ENCODE peak calls at places on chromosomes 11 and 22, in seven cellular contexts. One of them, this sample, is unnamed.

GRCh38 chr22:21761086-21761485 is 25.5 kb upstream of the YPEL1 start:
- DNase-seq in fibroblast of lung: peak; percentile 59
- DNase-seq in neural crest cell: no peak
- DNase-seq in activated CD8-positive, alpha-beta T cell treated with anti-CD3 and anti-CD28 coated beads for 36 hours: peak; percentile 50
- DNase-seq in GM10248: no peak
- DNase-seq in brain microvascular endothelial cell: no peak
- DNase-seq in AG10803: no peak
- DNase-seq in this sample: no peak

GRCh38 chr11:36693139-36693845 is 95.3 kb upstream of the RAG2 start:
- DNase-seq in fibroblast of lung: no peak
- DNase-seq in neural crest cell: no peak
- DNase-seq in activated CD8-positive, alpha-beta T cell treated with anti-CD3 and anti-CD28 coated beads for 36 hours: no peak
- DNase-seq in GM10248: no peak
- DNase-seq in brain microvascular endothelial cell: no peak
- DNase-seq in AG10803: no peak
- DNase-seq in this sample: no peak

GRCh38 chr22:46047841-46048595 is 71.1 kb upstream of the WNT7B start:
- DNase-seq in fibroblast of lung: no peak
- DNase-seq in neural crest cell: no peak
- DNase-seq in activated CD8-positive, alpha-beta T cell treated with anti-CD3 and anti-CD28 coated beads for 36 hours: no peak
- DNase-seq in GM10248: no peak
- DNase-seq in brain microvascular endothelial cell: no peak
- DNase-seq in AG10803: peak; percentile 66
- DNase-seq in this sample: peak; percentile 34

GRCh38 chr11:66617148-66617814 is 851 bp downstream of the RBM14 start:
- DNase-seq in fibroblast of lung: peak; percentile 62
- DNase-seq in neural crest cell: no peak
- DNase-seq in activated CD8-positive, alpha-beta T cell treated with anti-CD3 and anti-CD28 coated beads for 36 hours: peak; percentile 16
- DNase-seq in GM10248: no peak
- DNase-seq in brain microvascular endothelial cell: peak; percentile 40
- DNase-seq in AG10803: peak; percentile 60
- DNase-seq in this sample: no peak

GRCh38 chr11:27933992-27934829 is 173.7 kb downstream of the KIF18A start:
- DNase-seq in fibroblast of lung: peak; percentile 100
- DNase-seq in neural crest cell: no peak
- DNase-seq in activated CD8-positive, alpha-beta T cell treated with anti-CD3 and anti-CD28 coated beads for 36 hours: no peak
- DNase-seq in GM10248: no peak
- DNase-seq in brain microvascular endothelial cell: peak; percentile 91
- DNase-seq in AG10803: peak; percentile 100
- DNase-seq in this sample: peak; percentile 85

GRCh38 chr11:1099519-1100355 is 25.1 kb downstream of the MUC2 start:
- DNase-seq in fibroblast of lung: no peak
- DNase-seq in neural crest cell: no peak
- DNase-seq in activated CD8-positive, alpha-beta T cell treated with anti-CD3 and anti-CD28 coated beads for 36 hours: no peak
- DNase-seq in GM10248: no peak
- DNase-seq in brain microvascular endothelial cell: no peak
- DNase-seq in AG10803: no peak
- DNase-seq in this sample: no peak

GRCh38 chr11:10623797-10624761 is 55.6 kb upstream of the LYVE1 start:
- DNase-seq in fibroblast of lung: no peak
- DNase-seq in neural crest cell: peak; percentile 22
- DNase-seq in activated CD8-positive, alpha-beta T cell treated with anti-CD3 and anti-CD28 coated beads for 36 hours: peak; percentile 27
- DNase-seq in GM10248: peak; percentile 67
- DNase-seq in brain microvascular endothelial cell: no peak
- DNase-seq in AG10803: no peak
- DNase-seq in this sample: no peak

GRCh38 chr11:3158821-3159220 is 6.3 kb downstream of the OSBPL5 start:
- DNase-seq in fibroblast of lung: no peak
- DNase-seq in neural crest cell: no peak
- DNase-seq in activated CD8-positive, alpha-beta T cell treated with anti-CD3 and anti-CD28 coated beads for 36 hours: no peak
- DNase-seq in GM10248: no peak
- DNase-seq in brain microvascular endothelial cell: no peak
- DNase-seq in AG10803: no peak
- DNase-seq in this sample: no peak

GRCh38 chr22:44002324-44002723 is 21.8 kb upstream of the PARVB start:
- DNase-seq in fibroblast of lung: no peak
- DNase-seq in neural crest cell: no peak
- DNase-seq in activated CD8-positive, alpha-beta T cell treated with anti-CD3 and anti-CD28 coated beads for 36 hours: no peak
- DNase-seq in GM10248: no peak
- DNase-seq in brain microvascular endothelial cell: no peak
- DNase-seq in AG10803: no peak
- DNase-seq in this sample: no peak

GRCh38 chr11:34075178-34075820 is 23.8 kb downstream of the CAPRIN1 start:
- DNase-seq in fibroblast of lung: peak; percentile 84
- DNase-seq in neural crest cell: no peak
- DNase-seq in activated CD8-positive, alpha-beta T cell treated with anti-CD3 and anti-CD28 coated beads for 36 hours: no peak
- DNase-seq in GM10248: no peak
- DNase-seq in brain microvascular endothelial cell: peak; percentile 52
- DNase-seq in AG10803: peak; percentile 63
- DNase-seq in this sample: no peak

GRCh38 chr11:48366365-48366764 is at the start of gene OR4C5:
- DNase-seq in fibroblast of lung: no peak
- DNase-seq in neural crest cell: no peak
- DNase-seq in activated CD8-positive, alpha-beta T cell treated with anti-CD3 and anti-CD28 coated beads for 36 hours: no peak
- DNase-seq in GM10248: no peak
- DNase-seq in brain microvascular endothelial cell: no peak
- DNase-seq in AG10803: no peak
- DNase-seq in this sample: no peak

GRCh38 chr11:102983491-102983890 is 28.0 kb upstream of the MMP13 start:
- DNase-seq in fibroblast of lung: no peak
- DNase-seq in neural crest cell: no peak
- DNase-seq in activated CD8-positive, alpha-beta T cell treated with anti-CD3 and anti-CD28 coated beads for 36 hours: no peak
- DNase-seq in GM10248: no peak
- DNase-seq in brain microvascular endothelial cell: no peak
- DNase-seq in AG10803: peak; percentile 62
- DNase-seq in this sample: no peak

GRCh38 chr11:127825185-127825584 is 762.2 kb downstream of the ETS1 start:
- DNase-seq in fibroblast of lung: no peak
- DNase-seq in neural crest cell: no peak
- DNase-seq in activated CD8-positive, alpha-beta T cell treated with anti-CD3 and anti-CD28 coated beads for 36 hours: no peak
- DNase-seq in GM10248: no peak
- DNase-seq in brain microvascular endothelial cell: no peak
- DNase-seq in AG10803: no peak
- DNase-seq in this sample: no peak

GRCh38 chr11:115911656-115912055 is 407.4 kb upstream of the CADM1 start:
- DNase-seq in fibroblast of lung: peak; percentile 8
- DNase-seq in neural crest cell: no peak
- DNase-seq in activated CD8-positive, alpha-beta T cell treated with anti-CD3 and anti-CD28 coated beads for 36 hours: no peak
- DNase-seq in GM10248: no peak
- DNase-seq in brain microvascular endothelial cell: no peak
- DNase-seq in AG10803: no peak
- DNase-seq in this sample: no peak

GRCh38 chr11:58608331-58608730 is 14.1 kb upstream of the CNTF start:
- DNase-seq in fibroblast of lung: no peak
- DNase-seq in neural crest cell: no peak
- DNase-seq in activated CD8-positive, alpha-beta T cell treated with anti-CD3 and anti-CD28 coated beads for 36 hours: no peak
- DNase-seq in GM10248: no peak
- DNase-seq in brain microvascular endothelial cell: no peak
- DNase-seq in AG10803: no peak
- DNase-seq in this sample: no peak

GRCh38 chr22:47210686-47211085 is 448.2 kb downstream of the TBC1D22A start:
- DNase-seq in fibroblast of lung: no peak
- DNase-seq in neural crest cell: no peak
- DNase-seq in activated CD8-positive, alpha-beta T cell treated with anti-CD3 and anti-CD28 coated beads for 36 hours: no peak
- DNase-seq in GM10248: no peak
- DNase-seq in brain microvascular endothelial cell: no peak
- DNase-seq in AG10803: no peak
- DNase-seq in this sample: no peak

GRCh38 chr11:35262735-35263134 is 123.8 kb downstream of the CD44 start:
- DNase-seq in fibroblast of lung: no peak
- DNase-seq in neural crest cell: no peak
- DNase-seq in activated CD8-positive, alpha-beta T cell treated with anti-CD3 and anti-CD28 coated beads for 36 hours: no peak
- DNase-seq in GM10248: no peak
- DNase-seq in brain microvascular endothelial cell: no peak
- DNase-seq in AG10803: no peak
- DNase-seq in this sample: no peak

DNA sequence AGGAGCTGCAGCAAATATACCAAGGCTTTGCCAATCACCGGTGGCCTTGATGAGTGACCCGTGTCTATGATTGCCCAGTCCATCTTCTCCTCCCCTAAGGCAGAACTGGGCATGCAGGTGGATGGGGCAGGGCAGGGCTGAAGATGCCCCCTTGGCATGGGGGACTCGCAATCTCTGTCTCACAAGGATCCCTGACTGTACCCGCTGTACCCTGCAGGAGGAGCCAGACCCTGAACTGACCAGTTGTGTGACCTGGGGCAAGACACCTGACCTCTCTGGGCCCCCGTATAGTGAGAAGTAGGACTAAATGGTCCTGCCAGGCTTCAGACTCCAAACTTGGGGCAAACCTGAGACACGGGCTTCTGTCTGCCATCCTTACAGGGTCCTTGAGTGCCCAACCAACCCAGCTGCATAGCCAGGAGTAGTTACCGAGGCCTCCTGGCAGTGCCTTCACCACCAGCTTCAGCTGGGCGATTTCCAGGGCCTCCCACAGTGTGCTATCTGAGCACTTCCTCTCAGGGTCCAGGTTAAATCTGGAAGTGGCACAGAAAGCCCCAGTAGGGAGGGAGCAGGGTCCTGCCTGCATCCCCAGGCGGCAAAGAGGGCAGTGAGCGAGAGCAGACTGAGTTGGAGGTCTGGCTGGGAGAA is 6.4 kb upstream of the KCNJ11 start:
- DNase-seq in fibroblast of lung: no peak
- DNase-seq in neural crest cell: no peak
- DNase-seq in activated CD8-positive, alpha-beta T cell treated with anti-CD3 and anti-CD28 coated beads for 36 hours: no peak
- DNase-seq in GM10248: peak; percentile 15
- DNase-seq in brain microvascular endothelial cell: no peak
- DNase-seq in AG10803: no peak
- DNase-seq in this sample: no peak
- TF ChIP-seq CTCF in fibroblast of lung: no peak
- TF ChIP-seq CTCF in neural crest cell: no peak
- TF ChIP-seq CTCF in activated CD8-positive, alpha-beta T cell treated with anti-CD3 and anti-CD28 coated beads for 36 hours: no peak
- TF ChIP-seq CTCF in GM10248: no peak
- TF ChIP-seq CTCF in brain microvascular endothelial cell: no peak
- TF ChIP-seq CTCF in AG10803: no peak
- TF ChIP-seq CTCF in this sample: no peak

GRCh38 chr22:49166746-49167145 is 660.9 kb downstream of the BRD1 start:
- DNase-seq in fibroblast of lung: no peak
- DNase-seq in neural crest cell: no peak
- DNase-seq in activated CD8-positive, alpha-beta T cell treated with anti-CD3 and anti-CD28 coated beads for 36 hours: no peak
- DNase-seq in GM10248: no peak
- DNase-seq in brain microvascular endothelial cell: no peak
- DNase-seq in AG10803: no peak
- DNase-seq in this sample: peak; percentile 27

GRCh38 chr22:49169074-49169744 is 658.5 kb downstream of the BRD1 start:
- DNase-seq in fibroblast of lung: no peak
- DNase-seq in neural crest cell: no peak
- DNase-seq in activated CD8-positive, alpha-beta T cell treated with anti-CD3 and anti-CD28 coated beads for 36 hours: no peak
- DNase-seq in GM10248: no peak
- DNase-seq in brain microvascular endothelial cell: no peak
- DNase-seq in AG10803: no peak
- DNase-seq in this sample: no peak

GRCh38 chr22:49166211-49166610 is 661.5 kb downstream of the BRD1 start:
- DNase-seq in fibroblast of lung: no peak
- DNase-seq in neural crest cell: no peak
- DNase-seq in activated CD8-positive, alpha-beta T cell treated with anti-CD3 and anti-CD28 coated beads for 36 hours: no peak
- DNase-seq in GM10248: no peak
- DNase-seq in brain microvascular endothelial cell: no peak
- DNase-seq in AG10803: no peak
- DNase-seq in this sample: peak; percentile 19

GRCh38 chr22:49168219-49168813 is 659.4 kb downstream of the BRD1 start:
- DNase-seq in fibroblast of lung: no peak
- DNase-seq in neural crest cell: no peak
- DNase-seq in activated CD8-positive, alpha-beta T cell treated with anti-CD3 and anti-CD28 coated beads for 36 hours: no peak
- DNase-seq in GM10248: no peak
- DNase-seq in brain microvascular endothelial cell: no peak
- DNase-seq in AG10803: no peak
- DNase-seq in this sample: no peak

GRCh38 chr22:49170053-49170452 is 657.6 kb downstream of the BRD1 start:
- DNase-seq in fibroblast of lung: no peak
- DNase-seq in neural crest cell: no peak
- DNase-seq in activated CD8-positive, alpha-beta T cell treated with anti-CD3 and anti-CD28 coated beads for 36 hours: no peak
- DNase-seq in GM10248: no peak
- DNase-seq in brain microvascular endothelial cell: no peak
- DNase-seq in AG10803: no peak
- DNase-seq in this sample: no peak
- TF ChIP-seq CTCF in fibroblast of lung: no peak
- TF ChIP-seq CTCF in neural crest cell: no peak
- TF ChIP-seq CTCF in activated CD8-positive, alpha-beta T cell treated with anti-CD3 and anti-CD28 coated beads for 36 hours: no peak
- TF ChIP-seq CTCF in GM10248: no peak
- TF ChIP-seq CTCF in brain microvascular endothelial cell: no peak
- TF ChIP-seq CTCF in AG10803: no peak
- TF ChIP-seq CTCF in this sample: no peak

DNA sequence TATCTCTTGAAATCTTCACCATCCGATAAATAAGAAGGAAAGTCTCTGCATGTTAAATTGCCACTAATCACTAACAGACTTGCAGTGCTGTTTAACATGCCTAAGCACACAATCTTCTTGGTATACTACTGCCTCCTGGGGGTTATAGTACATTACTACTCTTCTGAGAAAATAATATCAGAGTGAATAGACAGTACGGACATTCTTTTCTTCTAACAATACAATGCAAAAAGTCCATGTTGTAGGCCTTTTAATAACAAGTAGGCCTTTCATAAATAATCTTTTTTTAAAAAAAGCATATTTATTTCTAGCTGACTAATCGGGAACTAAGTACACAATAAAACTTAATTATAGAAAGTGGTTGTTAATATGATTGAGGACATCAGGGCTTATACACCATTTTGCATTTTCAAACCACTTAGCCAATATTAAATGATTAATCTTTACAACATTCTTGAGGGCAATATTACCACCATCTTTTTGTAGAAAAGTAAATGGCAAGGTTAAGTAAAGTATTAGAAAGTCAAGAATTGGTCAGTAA is 84.8 kb downstream of the TTC28 start:
- DNase-seq in fibroblast of lung: peak; percentile 62
- DNase-seq in neural crest cell: no peak
- DNase-seq in activated CD8-positive, alpha-beta T cell treated with anti-CD3 and anti-CD28 coated beads for 36 hours: no peak
- DNase-seq in GM10248: peak; percentile 41
- DNase-seq in brain microvascular endothelial cell: peak; percentile 9
- DNase-seq in AG10803: peak; percentile 81
- DNase-seq in this sample: no peak
- TF ChIP-seq CTCF in fibroblast of lung: peak; percentile 63
- TF ChIP-seq CTCF in neural crest cell: peak; percentile 93
- TF ChIP-seq CTCF in activated CD8-positive, alpha-beta T cell treated with anti-CD3 and anti-CD28 coated beads for 36 hours: peak; percentile 79
- TF ChIP-seq CTCF in GM10248: peak; percentile 58
- TF ChIP-seq CTCF in brain microvascular endothelial cell: peak; percentile 36
- TF ChIP-seq CTCF in AG10803: peak; percentile 85
- TF ChIP-seq CTCF in this sample: peak; percentile 87

DNA sequence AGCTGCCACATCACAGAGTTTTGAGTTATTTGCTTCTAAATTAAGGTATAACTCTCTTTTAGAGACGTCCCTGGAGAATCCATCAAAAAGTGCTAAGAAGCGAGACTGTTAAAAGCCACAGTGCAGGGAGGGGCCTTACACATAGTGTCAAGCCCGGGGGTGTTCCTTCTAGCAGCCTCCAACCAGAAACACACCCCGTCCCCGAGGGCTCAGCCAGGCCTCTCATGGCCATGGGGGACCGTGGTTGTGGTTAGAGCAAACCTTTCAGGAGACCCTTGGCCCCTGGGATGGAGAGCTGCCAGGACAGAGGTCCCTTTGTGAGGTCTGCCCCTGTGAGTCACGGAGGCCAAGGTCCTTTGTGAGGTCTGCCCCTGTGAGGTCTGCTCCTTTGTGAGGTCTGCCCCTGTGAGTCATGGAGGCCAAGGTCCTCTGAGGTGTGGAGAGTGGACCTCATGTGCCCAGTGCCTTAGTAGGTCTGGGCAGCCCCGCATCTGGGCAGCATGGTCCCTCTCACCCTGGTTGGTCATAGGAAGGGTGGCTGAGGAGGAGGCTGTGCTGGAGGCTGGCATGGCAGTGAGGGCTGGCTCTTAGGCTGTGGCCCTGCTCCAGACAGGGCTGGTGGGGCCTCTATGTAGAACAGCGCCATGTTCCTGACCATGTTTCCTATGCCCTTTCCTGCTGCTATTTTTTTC is 5.4 kb downstream of the GNAZ start:
- DNase-seq in fibroblast of lung: no peak
- DNase-seq in neural crest cell: no peak
- DNase-seq in activated CD8-positive, alpha-beta T cell treated with anti-CD3 and anti-CD28 coated beads for 36 hours: no peak
- DNase-seq in GM10248: no peak
- DNase-seq in brain microvascular endothelial cell: no peak
- DNase-seq in AG10803: no peak
- DNase-seq in this sample: no peak
- TF ChIP-seq CTCF in fibroblast of lung: no peak
- TF ChIP-seq CTCF in neural crest cell: no peak
- TF ChIP-seq CTCF in activated CD8-positive, alpha-beta T cell treated with anti-CD3 and anti-CD28 coated beads for 36 hours: no peak
- TF ChIP-seq CTCF in GM10248: no peak
- TF ChIP-seq CTCF in brain microvascular endothelial cell: no peak
- TF ChIP-seq CTCF in AG10803: no peak
- TF ChIP-seq CTCF in this sample: no peak